ENCODE peak calls at places on chromosomes 6 and 20, in ten cellular contexts. One of them, this sample, is unnamed. For H3K4me1, the result is how much of the 10 kb centered on the place peaks cover.

GRCh38 chr20:10798811-10799210 is 125.0 kb upstream of the JAG1 start:
- DNase-seq in pancreas: peak
- DNase-seq in PC-3: peak
- DNase-seq in naive thymus-derived CD4-positive, alpha-beta T cell: no peak
- DNase-seq in upper lobe of left lung: no peak
- DNase-seq in right cardiac atrium: no peak
- DNase-seq in neuronal stem cell: no peak
- DNase-seq in GM23248: no peak
- DNase-seq in left lung: no peak
- DNase-seq in right lobe of liver: no peak
- DNase-seq in this sample: no peak

GRCh38 chr20:33262658-33263065 is 20.4 kb upstream of the BPIFB1 start:
- DNase-seq in pancreas: peak
- DNase-seq in upper lobe of left lung: peak
- DNase-seq in right lobe of liver: no peak
- DNase-seq in GM23248: peak
- DNase-seq in PC-3: peak
- DNase-seq in left lung: no peak
- DNase-seq in right cardiac atrium: peak
- DNase-seq in naive thymus-derived CD4-positive, alpha-beta T cell: no peak
- DNase-seq in neuronal stem cell: peak
- DNase-seq in this sample: no peak

GRCh38 chr6:42140051-42140450 is 2.4 kb downstream of the C6orf132 start:
- DNase-seq in GM23248: peak
- DNase-seq in pancreas: no peak
- DNase-seq in neuronal stem cell: no peak
- DNase-seq in upper lobe of left lung: no peak
- DNase-seq in naive thymus-derived CD4-positive, alpha-beta T cell: no peak
- DNase-seq in right lobe of liver: no peak
- DNase-seq in right cardiac atrium: peak
- DNase-seq in left lung: no peak
- DNase-seq in PC-3: peak
- DNase-seq in this sample: no peak

GRCh38 chr6:127716425-127716930 is 139.5 kb downstream of the C6orf58 start:
- DNase-seq in PC-3: no peak
- DNase-seq in right cardiac atrium: no peak
- DNase-seq in pancreas: no peak
- DNase-seq in upper lobe of left lung: no peak
- DNase-seq in left lung: no peak
- DNase-seq in GM23248: peak
- DNase-seq in naive thymus-derived CD4-positive, alpha-beta T cell: no peak
- DNase-seq in right lobe of liver: no peak
- DNase-seq in neuronal stem cell: no peak
- DNase-seq in this sample: no peak

GRCh38 chr6:108584323-108584722 is 23.6 kb downstream of the FOXO3 start:
- DNase-seq in pancreas: no peak
- DNase-seq in right lobe of liver: no peak
- DNase-seq in right cardiac atrium: no peak
- DNase-seq in naive thymus-derived CD4-positive, alpha-beta T cell: no peak
- DNase-seq in neuronal stem cell: no peak
- DNase-seq in upper lobe of left lung: no peak
- DNase-seq in PC-3: no peak
- DNase-seq in GM23248: no peak
- DNase-seq in left lung: no peak
- DNase-seq in this sample: no peak

GRCh38 chr6:118398066-118398465 is 150.0 kb upstream of the PLN start:
- DNase-seq in upper lobe of left lung: no peak
- DNase-seq in right cardiac atrium: no peak
- DNase-seq in GM23248: no peak
- DNase-seq in pancreas: no peak
- DNase-seq in PC-3: no peak
- DNase-seq in naive thymus-derived CD4-positive, alpha-beta T cell: no peak
- DNase-seq in neuronal stem cell: no peak
- DNase-seq in left lung: no peak
- DNase-seq in right lobe of liver: no peak
- DNase-seq in this sample: no peak

GRCh38 chr20:23254505-23254904 is 96.1 kb upstream of the NXT1 start:
- DNase-seq in upper lobe of left lung: no peak
- DNase-seq in right cardiac atrium: no peak
- DNase-seq in right lobe of liver: no peak
- DNase-seq in naive thymus-derived CD4-positive, alpha-beta T cell: no peak
- DNase-seq in neuronal stem cell: no peak
- DNase-seq in GM23248: no peak
- DNase-seq in PC-3: no peak
- DNase-seq in left lung: no peak
- DNase-seq in pancreas: no peak
- DNase-seq in this sample: no peak

GRCh38 chr20:50578778-50579165 is 68.6 kb downstream of the PTPN1 start:
- DNase-seq in pancreas: no peak
- DNase-seq in right lobe of liver: no peak
- DNase-seq in PC-3: no peak
- DNase-seq in left lung: no peak
- DNase-seq in GM23248: no peak
- DNase-seq in right cardiac atrium: no peak
- DNase-seq in neuronal stem cell: no peak
- DNase-seq in upper lobe of left lung: no peak
- DNase-seq in naive thymus-derived CD4-positive, alpha-beta T cell: no peak
- DNase-seq in this sample: no peak

GRCh38 chr20:4949833-4950178 is 51.5 kb downstream of the SLC23A2 start:
- DNase-seq in right lobe of liver: no peak
- DNase-seq in left lung: no peak
- DNase-seq in upper lobe of left lung: no peak
- DNase-seq in neuronal stem cell: no peak
- DNase-seq in PC-3: peak
- DNase-seq in naive thymus-derived CD4-positive, alpha-beta T cell: no peak
- DNase-seq in right cardiac atrium: no peak
- DNase-seq in pancreas: no peak
- DNase-seq in GM23248: peak
- DNase-seq in this sample: no peak

GRCh38 chr6:24666097-24666615 is 543 bp downstream of the TDP2 start:
- DNase-seq in pancreas: peak
- DNase-seq in PC-3: peak
- DNase-seq in left lung: peak
- DNase-seq in naive thymus-derived CD4-positive, alpha-beta T cell: no peak
- DNase-seq in right lobe of liver: peak
- DNase-seq in GM23248: peak
- DNase-seq in neuronal stem cell: peak
- DNase-seq in right cardiac atrium: peak
- DNase-seq in upper lobe of left lung: peak
- DNase-seq in this sample: no peak

GRCh38 chr6:1388927-1389790 is at the start of gene FOXF2:
- DNase-seq in pancreas: no peak
- DNase-seq in right lobe of liver: no peak
- DNase-seq in naive thymus-derived CD4-positive, alpha-beta T cell: peak
- DNase-seq in GM23248: peak
- DNase-seq in left lung: no peak
- DNase-seq in upper lobe of left lung: no peak
- DNase-seq in PC-3: no peak
- DNase-seq in neuronal stem cell: peak
- DNase-seq in right cardiac atrium: peak
- DNase-seq in this sample: peak

GRCh38 chr6:169241688-169242350 is 11.8 kb downstream of the THBS2 start:
- DNase-seq in GM23248: no peak
- DNase-seq in right cardiac atrium: no peak
- DNase-seq in neuronal stem cell: no peak
- DNase-seq in upper lobe of left lung: no peak
- DNase-seq in left lung: no peak
- DNase-seq in PC-3: no peak
- DNase-seq in naive thymus-derived CD4-positive, alpha-beta T cell: no peak
- DNase-seq in pancreas: no peak
- DNase-seq in right lobe of liver: no peak
- DNase-seq in this sample: no peak

DNA sequence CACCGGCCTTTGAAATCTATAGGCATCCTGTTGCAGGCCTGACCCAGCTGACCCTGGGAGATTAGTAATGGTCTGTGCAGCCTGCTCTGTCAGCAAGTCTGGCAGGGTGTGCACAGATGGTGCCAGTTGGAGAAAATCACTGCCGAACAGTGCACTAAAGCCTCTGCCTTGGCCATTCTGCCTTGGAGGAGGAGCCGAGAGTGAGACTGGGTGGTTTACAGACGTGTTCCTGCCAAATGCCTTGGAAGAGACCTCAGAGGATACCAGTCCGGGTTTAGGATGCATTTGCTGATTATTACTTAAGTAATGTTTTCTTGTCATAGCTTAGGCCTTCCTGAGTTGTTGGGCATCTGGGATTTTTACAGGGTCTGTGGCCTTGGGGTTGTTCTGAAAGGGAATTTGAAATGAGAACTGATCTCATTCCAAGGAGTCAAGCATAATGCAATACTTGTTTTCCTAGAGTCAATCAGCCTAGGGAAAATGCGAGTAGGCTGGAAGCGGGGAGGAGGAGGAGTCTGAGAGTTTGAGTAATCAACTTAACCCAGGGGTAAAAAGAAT is 292.1 kb downstream of the SOX4 start:
- DNase-seq in upper lobe of left lung: no peak
- DNase-seq in pancreas: peak
- DNase-seq in neuronal stem cell: no peak
- DNase-seq in naive thymus-derived CD4-positive, alpha-beta T cell: no peak
- DNase-seq in right cardiac atrium: peak
- DNase-seq in GM23248: peak
- DNase-seq in left lung: no peak
- DNase-seq in PC-3: peak
- DNase-seq in right lobe of liver: no peak
- DNase-seq in this sample: peak
- H3K27ac ChIP-seq in upper lobe of left lung: peak
- H3K27ac ChIP-seq in pancreas: peak
- H3K27ac ChIP-seq in neuronal stem cell: peak
- H3K27ac ChIP-seq in naive thymus-derived CD4-positive, alpha-beta T cell: no peak
- H3K27ac ChIP-seq in right cardiac atrium: peak
- H3K27ac ChIP-seq in GM23248: peak
- H3K27ac ChIP-seq in left lung: no peak
- H3K27ac ChIP-seq in PC-3: no peak
- H3K27ac ChIP-seq in right lobe of liver: no peak
- H3K27ac ChIP-seq in this sample: peak

GRCh38 chr20:38260378-38261053 is at the start of gene KIAA1755:
- DNase-seq in left lung: peak
- DNase-seq in PC-3: no peak
- DNase-seq in upper lobe of left lung: no peak
- DNase-seq in pancreas: no peak
- DNase-seq in neuronal stem cell: peak
- DNase-seq in GM23248: peak
- DNase-seq in right cardiac atrium: peak
- DNase-seq in right lobe of liver: no peak
- DNase-seq in naive thymus-derived CD4-positive, alpha-beta T cell: no peak
- DNase-seq in this sample: no peak
- H3K4me1 ChIP-seq in left lung: under half
- H3K4me1 ChIP-seq in PC-3: under half
- H3K4me1 ChIP-seq in upper lobe of left lung: under half
- H3K4me1 ChIP-seq in pancreas: under half
- H3K4me1 ChIP-seq in neuronal stem cell: under half
- H3K4me1 ChIP-seq in GM23248: under half
- H3K4me1 ChIP-seq in right cardiac atrium: under half
- H3K4me1 ChIP-seq in right lobe of liver: under half
- H3K4me1 ChIP-seq in naive thymus-derived CD4-positive, alpha-beta T cell: under half
- H3K4me1 ChIP-seq in this sample: under half

DNA sequence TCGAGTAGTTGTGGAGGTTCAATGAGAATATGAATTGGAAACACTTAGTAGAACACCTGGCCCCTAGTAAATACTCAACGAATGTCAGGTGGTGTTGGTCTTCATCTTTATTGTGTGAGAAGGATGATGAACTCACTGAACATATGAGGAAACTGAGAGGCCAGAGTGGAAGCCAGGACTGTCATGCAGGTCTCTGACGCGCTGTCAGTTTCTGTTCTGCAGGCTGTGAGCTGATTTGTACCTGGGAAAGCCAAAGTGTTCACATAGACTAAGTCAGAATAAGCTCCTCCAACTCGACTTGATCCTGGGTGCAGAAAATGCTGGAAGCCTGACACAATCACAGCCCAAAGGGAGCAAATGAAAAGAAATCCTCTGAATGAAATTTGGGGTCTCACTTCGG is 222.2 kb downstream of the LY86 start:
- DNase-seq in GM23248: no peak
- DNase-seq in left lung: no peak
- DNase-seq in naive thymus-derived CD4-positive, alpha-beta T cell: no peak
- DNase-seq in right lobe of liver: no peak
- DNase-seq in neuronal stem cell: no peak
- DNase-seq in upper lobe of left lung: no peak
- DNase-seq in PC-3: no peak
- DNase-seq in right cardiac atrium: no peak
- DNase-seq in pancreas: peak
- DNase-seq in this sample: peak
- H3K4me3 ChIP-seq in GM23248: peak
- H3K4me3 ChIP-seq in left lung: peak
- H3K4me3 ChIP-seq in naive thymus-derived CD4-positive, alpha-beta T cell: peak
- H3K4me3 ChIP-seq in right lobe of liver: peak
- H3K4me3 ChIP-seq in neuronal stem cell: no peak
- H3K4me3 ChIP-seq in upper lobe of left lung: peak
- H3K4me3 ChIP-seq in PC-3: peak
- H3K4me3 ChIP-seq in right cardiac atrium: peak
- H3K4me3 ChIP-seq in pancreas: no peak
- H3K4me3 ChIP-seq in this sample: peak

GRCh38 chr6:148109732-148110131 is 232.9 kb upstream of the SASH1 start:
- DNase-seq in pancreas: no peak
- DNase-seq in naive thymus-derived CD4-positive, alpha-beta T cell: no peak
- DNase-seq in right lobe of liver: no peak
- DNase-seq in upper lobe of left lung: peak
- DNase-seq in neuronal stem cell: no peak
- DNase-seq in PC-3: no peak
- DNase-seq in GM23248: no peak
- DNase-seq in right cardiac atrium: no peak
- DNase-seq in left lung: no peak
- DNase-seq in this sample: no peak

GRCh38 chr6:148105695-148106094 is 236.9 kb upstream of the SASH1 start:
- DNase-seq in upper lobe of left lung: no peak
- DNase-seq in naive thymus-derived CD4-positive, alpha-beta T cell: no peak
- DNase-seq in right lobe of liver: no peak
- DNase-seq in neuronal stem cell: no peak
- DNase-seq in GM23248: no peak
- DNase-seq in pancreas: no peak
- DNase-seq in right cardiac atrium: no peak
- DNase-seq in left lung: no peak
- DNase-seq in PC-3: peak
- DNase-seq in this sample: no peak

GRCh38 chr6:148110925-148111324 is 231.7 kb upstream of the SASH1 start:
- DNase-seq in right lobe of liver: no peak
- DNase-seq in GM23248: no peak
- DNase-seq in upper lobe of left lung: no peak
- DNase-seq in right cardiac atrium: no peak
- DNase-seq in pancreas: no peak
- DNase-seq in naive thymus-derived CD4-positive, alpha-beta T cell: no peak
- DNase-seq in neuronal stem cell: no peak
- DNase-seq in PC-3: no peak
- DNase-seq in left lung: no peak
- DNase-seq in this sample: no peak

GRCh38 chr6:148104131-148104530 is 238.5 kb upstream of the SASH1 start:
- DNase-seq in GM23248: no peak
- DNase-seq in right cardiac atrium: no peak
- DNase-seq in neuronal stem cell: no peak
- DNase-seq in left lung: no peak
- DNase-seq in upper lobe of left lung: no peak
- DNase-seq in pancreas: no peak
- DNase-seq in naive thymus-derived CD4-positive, alpha-beta T cell: no peak
- DNase-seq in PC-3: no peak
- DNase-seq in right lobe of liver: no peak
- DNase-seq in this sample: no peak

DNA sequence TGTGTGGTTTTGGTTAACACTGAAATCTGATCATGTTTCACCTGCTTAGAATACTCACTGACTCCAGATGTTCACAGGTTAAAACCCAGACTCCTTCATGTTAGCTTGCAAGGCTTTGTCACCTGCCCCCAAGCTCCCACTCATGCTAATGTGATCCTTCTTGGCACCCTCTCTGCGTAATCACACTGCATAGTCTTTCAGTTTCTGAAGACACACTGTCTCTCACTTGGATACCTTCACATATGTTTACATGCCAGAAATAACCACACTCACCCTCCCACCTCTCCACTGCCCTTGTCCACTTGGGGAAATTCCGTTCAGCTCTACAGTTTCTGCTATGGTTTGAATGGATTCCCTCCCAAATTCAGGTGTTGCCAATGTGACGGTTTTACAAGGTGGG is 234.7 kb upstream of the SASH1 start:
- DNase-seq in GM23248: no peak
- DNase-seq in left lung: no peak
- DNase-seq in neuronal stem cell: no peak
- DNase-seq in pancreas: no peak
- DNase-seq in naive thymus-derived CD4-positive, alpha-beta T cell: no peak
- DNase-seq in PC-3: no peak
- DNase-seq in right cardiac atrium: no peak
- DNase-seq in upper lobe of left lung: no peak
- DNase-seq in right lobe of liver: no peak
- DNase-seq in this sample: no peak
- H3K27ac ChIP-seq in GM23248: no peak
- H3K27ac ChIP-seq in left lung: no peak
- H3K27ac ChIP-seq in neuronal stem cell: no peak
- H3K27ac ChIP-seq in pancreas: no peak
- H3K27ac ChIP-seq in naive thymus-derived CD4-positive, alpha-beta T cell: no peak
- H3K27ac ChIP-seq in PC-3: no peak
- H3K27ac ChIP-seq in right cardiac atrium: no peak
- H3K27ac ChIP-seq in upper lobe of left lung: no peak
- H3K27ac ChIP-seq in right lobe of liver: no peak
- H3K27ac ChIP-seq in this sample: no peak

This sample was measured in ascending aorta.